ENCODE peak calls at places on chromosomes 13 and 19, in seven cellular contexts. D is upper lobe of right lung, V is fibroblast of the aortic adventitia, A is AG09309, Q is lung, O is heart right ventricle, G is progenitor cell of endocrine pancreas. P is an unnamed sample.

GRCh38 chr13:36131215-36131930 is at the start of gene DCLK1:
- DNase-seq in D (peak), V (peak), A (no peak), Q (peak), O (peak), G (peak), P (peak)

GRCh38 chr13:19818223-19818842 is 35.6 kb upstream of the PSPC1 start:
- DNase-seq in D (peak), V (no peak), A (no peak), Q (peak), O (peak), G (peak), P (peak)

GRCh38 chr19:15300533-15301194 is 31.7 kb downstream of the BRD4 start:
- DNase-seq in D (no peak), V (peak), A (peak), Q (no peak), O (no peak), G (no peak), P (no peak)

GRCh38 chr19:15197275-15198005 is 3.4 kb downstream of the NOTCH3 start:
- DNase-seq in D (no peak), V (no peak), A (no peak), Q (no peak), O (peak), G (no peak), P (no peak)

GRCh38 chr13:45393941-45394570 is 24.1 kb downstream of the SLC25A30 start:
- DNase-seq in D (no peak), V (peak), A (no peak), Q (no peak), O (no peak), G (peak), P (peak)

GRCh38 chr19:35070471-35070870 is 28.9 kb downstream of the HPN start:
- DNase-seq in D (no peak), V (no peak), A (no peak), Q (no peak), O (no peak), G (no peak), P (no peak)

GRCh38 chr19:10115392-10116084 is 4.0 kb downstream of the P2RY11 start:
- DNase-seq in D (no peak), V (no peak), A (no peak), Q (no peak), O (no peak), G (no peak), P (no peak)

GRCh38 chr19:18020212-18021067 is 12.5 kb downstream of the ARRDC2 start:
- DNase-seq in D (peak), V (no peak), A (no peak), Q (peak), O (peak), G (no peak), P (no peak)

GRCh38 chr19:46722421-46723022 is 5.6 kb upstream of the PRKD2 start:
- DNase-seq in D (peak), V (no peak), A (no peak), Q (no peak), O (no peak), G (no peak), P (no peak)

GRCh38 chr13:113596321-113597200 is 12.0 kb downstream of the TFDP1 start:
- DNase-seq in D (peak), V (no peak), A (no peak), Q (no peak), O (no peak), G (no peak), P (no peak)

GRCh38 chr13:45108716-45109706 is 11.3 kb upstream of the GTF2F2 start:
- DNase-seq in D (no peak), V (no peak), A (no peak), Q (no peak), O (no peak), G (no peak), P (peak)

GRCh38 chr13:65378943-65379519 is 1851.1 kb downstream of the PCDH9 start:
- DNase-seq in D (no peak), V (peak), A (no peak), Q (no peak), O (no peak), G (no peak), P (no peak)

GRCh38 chr19:3375221-3376088 is 9.1 kb downstream of the NFIC start:
- DNase-seq in D (peak), V (peak), A (no peak), Q (peak), O (peak), G (no peak), P (no peak)

GRCh38 chr13:30918662-30919405 is 12.8 kb downstream of the MEDAG start:
- DNase-seq in D (no peak), V (no peak), A (no peak), Q (no peak), O (no peak), G (no peak), P (no peak)

GRCh38 chr19:16836115-16836905 is 7.1 kb downstream of the SIN3B start:
- DNase-seq in D (no peak), V (peak), A (no peak), Q (no peak), O (no peak), G (no peak), P (no peak)

GRCh38 chr19:1416014-1416841 is 8.8 kb downstream of the DAZAP1 start:
- DNase-seq in D (no peak), V (no peak), A (no peak), Q (no peak), O (no peak), G (no peak), P (no peak)

GRCh38 chr13:42001580-42001979 is 40.7 kb upstream of the VWA8 start:
- DNase-seq in D (peak), V (peak), A (peak), Q (peak), O (no peak), G (no peak), P (peak)

GRCh38 chr13:70034280-70034679 is 73.3 kb upstream of the ATXN8OS start:
- DNase-seq in D (no peak), V (no peak), A (no peak), Q (no peak), O (no peak), G (no peak), P (no peak)

GRCh38 chr19:43534811-43535761 is 2.1 kb downstream of the ZNF575 start:
- DNase-seq in D (peak), V (peak), A (no peak), Q (peak), O (peak), G (peak), P (peak)

GRCh38 chr19:1041835-1042685 is 2.2 kb downstream of the ABCA7 start:
- DNase-seq in D (no peak), V (no peak), A (no peak), Q (no peak), O (no peak), G (no peak), P (no peak)

GRCh38 chr13:52599853-52600603 is 42.2 kb upstream of the HNRNPA1L2 start:
- DNase-seq in D (peak), V (no peak), A (no peak), Q (no peak), O (peak), G (peak), P (peak)

GRCh38 chr13:64810701-64811258 is 2419.4 kb downstream of the PCDH9 start:
- DNase-seq in D (no peak), V (peak), A (no peak), Q (no peak), O (no peak), G (no peak), P (no peak)

GRCh38 chr19:28737526-28737925 is 475.4 kb downstream of the UQCRFS1 start:
- DNase-seq in D (no peak), V (peak), A (no peak), Q (no peak), O (no peak), G (no peak), P (no peak)

GRCh38 chr19:46756544-46756888 is 10.3 kb upstream of the STRN4 start:
- DNase-seq in D (no peak), V (no peak), A (no peak), Q (no peak), O (peak), G (no peak), P (no peak)

GRCh38 chr19:38288127-38288855 is 15.8 kb upstream of the C19orf33 start:
- DNase-seq in D (no peak), V (no peak), A (no peak), Q (no peak), O (no peak), G (no peak), P (no peak)
- TF ChIP-seq CTCF in D (no peak), V (no peak), A (no peak), Q (no peak), O (no peak), G (no peak), P (no peak)

DNA sequence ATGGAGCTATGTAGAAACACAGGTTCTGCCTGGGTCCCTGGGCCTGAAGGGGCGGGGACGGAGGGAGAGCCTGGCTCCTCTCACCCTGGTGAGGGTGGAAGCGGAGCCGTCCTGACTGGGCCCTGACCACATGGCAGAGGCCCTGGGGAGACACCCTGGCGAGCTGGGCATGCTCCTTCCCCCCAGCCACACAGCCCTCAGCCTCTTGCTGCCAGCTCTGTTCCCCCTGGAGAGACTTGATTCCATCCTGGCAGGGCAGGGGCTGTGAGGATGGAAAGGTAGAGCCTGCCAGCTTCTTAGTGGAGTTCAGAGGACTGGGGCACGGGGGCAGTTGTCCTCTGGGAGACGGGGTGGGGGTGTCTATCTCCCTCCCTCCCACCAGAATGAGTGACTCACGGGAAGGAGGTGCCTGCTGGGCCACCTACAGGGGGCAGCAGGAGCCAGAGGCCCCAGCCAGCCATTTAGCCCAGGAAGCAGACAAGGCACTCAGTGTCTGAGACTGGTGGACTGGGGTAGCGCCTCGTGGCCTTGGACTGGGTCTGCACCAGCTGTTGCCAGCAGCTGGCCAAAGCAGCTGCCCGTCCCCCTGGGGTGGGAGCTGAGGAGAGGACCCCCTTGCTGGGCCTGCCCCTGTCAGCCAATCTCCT is 22.8 kb upstream of the RNF17 start:
- DNase-seq in D (no peak), V (no peak), A (no peak), Q (no peak), O (no peak), G (no peak), P (no peak)
- TF ChIP-seq CTCF in D (peak), V (peak), A (peak), Q (no peak), O (no peak), G (peak), P (no peak)

GRCh38 chr19:39540333-39540673 is 342 bp upstream of the EID2 start:
- DNase-seq in D (no peak), V (no peak), A (no peak), Q (no peak), O (no peak), G (no peak), P (no peak)
- TF ChIP-seq CTCF in D (no peak), V (no peak), A (no peak), Q (no peak), O (no peak), G (no peak), P (no peak)

GRCh38 chr13:47893527-47893926 is 107.5 kb downstream of the SUCLA2 start:
- DNase-seq in D (no peak), V (no peak), A (no peak), Q (no peak), O (no peak), G (no peak), P (no peak)
- TF ChIP-seq CTCF in D (no peak), V (no peak), A (no peak), Q (no peak), O (no peak), G (no peak), P (no peak)

P was measured in nephron progenitor cell.